ENCODE peak calls at places on chromosomes 6 and 20, in six cellular contexts. One of them, this sample, is unnamed.

GRCh38 chr20:48124181-48124782 is 339.0 kb upstream of the SULF2 start:
- DNase-seq in mucosa of descending colon: no peak
- DNase-seq in tibial artery: no peak
- DNase-seq in CD4-positive, CD25-positive, alpha-beta regulatory T cell: no peak
- DNase-seq in mammary epithelial cell: no peak
- DNase-seq in lower lobe of right lung: no peak
- DNase-seq in this sample: no peak

GRCh38 chr6:30556964-30557682 is at the start of gene PRR3:
- DNase-seq in mucosa of descending colon: peak
- DNase-seq in tibial artery: peak
- DNase-seq in CD4-positive, CD25-positive, alpha-beta regulatory T cell: peak
- DNase-seq in mammary epithelial cell: peak
- DNase-seq in lower lobe of right lung: peak
- DNase-seq in this sample: peak

GRCh38 chr20:3166338-3166912 is 6.8 kb upstream of the FASTKD5 start:
- DNase-seq in mucosa of descending colon: no peak
- DNase-seq in tibial artery: no peak
- DNase-seq in CD4-positive, CD25-positive, alpha-beta regulatory T cell: no peak
- DNase-seq in mammary epithelial cell: no peak
- DNase-seq in lower lobe of right lung: no peak
- DNase-seq in this sample: no peak

GRCh38 chr20:40890635-40891034 is 138.0 kb upstream of the TOP1 start:
- DNase-seq in mucosa of descending colon: no peak
- DNase-seq in tibial artery: no peak
- DNase-seq in CD4-positive, CD25-positive, alpha-beta regulatory T cell: no peak
- DNase-seq in mammary epithelial cell: no peak
- DNase-seq in lower lobe of right lung: no peak
- DNase-seq in this sample: no peak

GRCh38 chr6:28553384-28553985 is 27.8 kb downstream of the GPX5 start:
- DNase-seq in mucosa of descending colon: no peak
- DNase-seq in tibial artery: no peak
- DNase-seq in CD4-positive, CD25-positive, alpha-beta regulatory T cell: no peak
- DNase-seq in mammary epithelial cell: no peak
- DNase-seq in lower lobe of right lung: no peak
- DNase-seq in this sample: no peak

GRCh38 chr6:14026831-14027539 is 90.6 kb upstream of the CD83 start:
- DNase-seq in mucosa of descending colon: no peak
- DNase-seq in tibial artery: no peak
- DNase-seq in CD4-positive, CD25-positive, alpha-beta regulatory T cell: no peak
- DNase-seq in mammary epithelial cell: no peak
- DNase-seq in lower lobe of right lung: no peak
- DNase-seq in this sample: no peak

GRCh38 chr20:31788578-31788977 is 30.6 kb upstream of the MYLK2 start:
- DNase-seq in mucosa of descending colon: no peak
- DNase-seq in tibial artery: no peak
- DNase-seq in CD4-positive, CD25-positive, alpha-beta regulatory T cell: no peak
- DNase-seq in mammary epithelial cell: peak
- DNase-seq in lower lobe of right lung: no peak
- DNase-seq in this sample: no peak

GRCh38 chr20:6819599-6819998 is 52.1 kb downstream of the BMP2 start:
- DNase-seq in mucosa of descending colon: peak
- DNase-seq in tibial artery: no peak
- DNase-seq in CD4-positive, CD25-positive, alpha-beta regulatory T cell: no peak
- DNase-seq in mammary epithelial cell: no peak
- DNase-seq in lower lobe of right lung: no peak
- DNase-seq in this sample: no peak

GRCh38 chr20:38275815-38276550 is 15.4 kb upstream of the KIAA1755 start:
- DNase-seq in mucosa of descending colon: no peak
- DNase-seq in tibial artery: no peak
- DNase-seq in CD4-positive, CD25-positive, alpha-beta regulatory T cell: no peak
- DNase-seq in mammary epithelial cell: peak
- DNase-seq in lower lobe of right lung: no peak
- DNase-seq in this sample: no peak

GRCh38 chr6:32665621-32666140 is 776 bp downstream of the HLA-DQB1 start:
- DNase-seq in mucosa of descending colon: no peak
- DNase-seq in tibial artery: no peak
- DNase-seq in CD4-positive, CD25-positive, alpha-beta regulatory T cell: peak
- DNase-seq in mammary epithelial cell: no peak
- DNase-seq in lower lobe of right lung: no peak
- DNase-seq in this sample: no peak

GRCh38 chr6:28212510-28213212 is 12.4 kb upstream of the ZSCAN9 start:
- DNase-seq in mucosa of descending colon: peak
- DNase-seq in tibial artery: no peak
- DNase-seq in CD4-positive, CD25-positive, alpha-beta regulatory T cell: no peak
- DNase-seq in mammary epithelial cell: peak
- DNase-seq in lower lobe of right lung: no peak
- DNase-seq in this sample: peak

GRCh38 chr6:9540534-9541126 is 874.2 kb downstream of the TFAP2A start:
- DNase-seq in mucosa of descending colon: peak
- DNase-seq in tibial artery: no peak
- DNase-seq in CD4-positive, CD25-positive, alpha-beta regulatory T cell: no peak
- DNase-seq in mammary epithelial cell: peak
- DNase-seq in lower lobe of right lung: no peak
- DNase-seq in this sample: no peak

GRCh38 chr6:20402181-20403079 is 751 bp downstream of the E2F3 start:
- DNase-seq in mucosa of descending colon: peak
- DNase-seq in tibial artery: peak
- DNase-seq in CD4-positive, CD25-positive, alpha-beta regulatory T cell: peak
- DNase-seq in mammary epithelial cell: peak
- DNase-seq in lower lobe of right lung: peak
- DNase-seq in this sample: peak

GRCh38 chr6:20404641-20405032 is 3.0 kb downstream of the E2F3 start:
- DNase-seq in mucosa of descending colon: peak
- DNase-seq in tibial artery: no peak
- DNase-seq in CD4-positive, CD25-positive, alpha-beta regulatory T cell: peak
- DNase-seq in mammary epithelial cell: peak
- DNase-seq in lower lobe of right lung: no peak
- DNase-seq in this sample: peak

GRCh38 chr6:20403766-20404640 is 2.3 kb downstream of the E2F3 start:
- DNase-seq in mucosa of descending colon: no peak
- DNase-seq in tibial artery: peak
- DNase-seq in CD4-positive, CD25-positive, alpha-beta regulatory T cell: peak
- DNase-seq in mammary epithelial cell: peak
- DNase-seq in lower lobe of right lung: no peak
- DNase-seq in this sample: no peak

GRCh38 chr6:20401403-20402180 is at the start of gene E2F3:
- DNase-seq in mucosa of descending colon: peak
- DNase-seq in tibial artery: peak
- DNase-seq in CD4-positive, CD25-positive, alpha-beta regulatory T cell: peak
- DNase-seq in mammary epithelial cell: peak
- DNase-seq in lower lobe of right lung: peak
- DNase-seq in this sample: peak

GRCh38 chr6:20403080-20403765 is 1.5 kb downstream of the E2F3 start:
- DNase-seq in mucosa of descending colon: peak
- DNase-seq in tibial artery: peak
- DNase-seq in CD4-positive, CD25-positive, alpha-beta regulatory T cell: peak
- DNase-seq in mammary epithelial cell: peak
- DNase-seq in lower lobe of right lung: peak
- DNase-seq in this sample: peak
- H3K4me3 ChIP-seq in mucosa of descending colon: peak
- H3K4me3 ChIP-seq in tibial artery: peak
- H3K4me3 ChIP-seq in CD4-positive, CD25-positive, alpha-beta regulatory T cell: no peak
- H3K4me3 ChIP-seq in mammary epithelial cell: peak
- H3K4me3 ChIP-seq in lower lobe of right lung: peak
- H3K4me3 ChIP-seq in this sample: peak

DNA sequence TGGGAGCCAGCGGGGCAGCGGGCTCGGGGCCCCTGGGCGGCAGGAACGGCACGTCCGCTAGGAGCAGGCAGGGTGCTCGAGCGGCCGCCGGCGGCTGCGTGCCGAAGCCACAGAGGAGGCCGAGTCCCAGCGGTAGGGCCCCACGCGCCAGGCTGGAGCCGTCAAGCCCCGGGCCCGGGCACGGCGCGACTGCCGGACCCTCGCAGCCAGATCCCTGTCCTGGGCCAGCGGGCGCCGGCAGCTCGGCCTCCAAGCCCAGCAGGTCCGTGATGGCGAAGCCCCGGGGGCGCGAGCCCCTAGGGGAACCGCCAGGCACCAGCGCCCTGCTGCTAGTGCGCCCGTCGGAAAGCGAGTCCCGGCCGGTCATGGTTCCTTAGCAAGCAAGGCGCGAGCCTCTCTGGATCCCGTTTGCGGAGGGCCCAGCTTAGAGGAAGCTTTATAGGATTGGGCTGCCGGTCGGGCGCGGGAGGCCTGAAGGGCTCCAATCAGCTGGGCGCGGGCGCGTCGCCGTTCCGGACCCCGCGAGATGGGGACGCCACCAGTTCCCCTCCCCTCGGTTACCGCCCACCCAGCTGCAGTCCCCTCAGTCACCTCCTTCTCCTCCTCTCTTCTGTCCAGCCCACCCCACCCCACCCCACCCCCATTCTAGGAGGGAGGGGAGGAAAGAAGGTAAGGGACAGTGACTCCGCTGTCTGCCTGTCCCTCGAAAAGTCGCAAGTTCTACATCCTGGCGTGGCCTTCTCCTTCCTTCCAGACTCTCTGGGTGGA is at the start of gene VSX1:
- DNase-seq in mucosa of descending colon: no peak
- DNase-seq in tibial artery: no peak
- DNase-seq in CD4-positive, CD25-positive, alpha-beta regulatory T cell: no peak
- DNase-seq in mammary epithelial cell: no peak
- DNase-seq in lower lobe of right lung: no peak
- DNase-seq in this sample: no peak
- H3K4me3 ChIP-seq in mucosa of descending colon: no peak
- H3K4me3 ChIP-seq in tibial artery: no peak
- H3K4me3 ChIP-seq in CD4-positive, CD25-positive, alpha-beta regulatory T cell: no peak
- H3K4me3 ChIP-seq in mammary epithelial cell: no peak
- H3K4me3 ChIP-seq in lower lobe of right lung: no peak
- H3K4me3 ChIP-seq in this sample: no peak

DNA sequence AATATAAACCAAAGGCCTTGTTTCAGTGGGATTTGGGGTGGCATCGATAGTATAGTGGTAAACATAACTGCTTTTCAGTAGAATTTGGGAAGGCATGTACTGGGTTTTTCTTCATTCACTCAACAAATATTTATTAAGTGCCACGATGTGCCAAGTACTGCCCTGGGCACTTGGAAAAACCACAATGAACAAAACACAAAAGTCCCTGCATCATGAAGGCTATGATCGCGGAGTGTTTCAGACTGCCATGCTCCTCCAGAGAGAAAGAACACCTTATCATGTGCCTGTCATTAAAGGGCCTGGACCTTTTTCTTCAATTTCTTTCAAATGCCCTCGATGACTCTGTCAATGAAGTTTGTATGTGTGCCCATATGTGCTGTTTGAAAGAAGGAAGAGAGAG is 59.2 kb upstream of the CEP85L start:
- DNase-seq in mucosa of descending colon: no peak
- DNase-seq in tibial artery: no peak
- DNase-seq in CD4-positive, CD25-positive, alpha-beta regulatory T cell: no peak
- DNase-seq in mammary epithelial cell: peak
- DNase-seq in lower lobe of right lung: no peak
- DNase-seq in this sample: no peak
- H3K4me3 ChIP-seq in mucosa of descending colon: no peak
- H3K4me3 ChIP-seq in tibial artery: no peak
- H3K4me3 ChIP-seq in CD4-positive, CD25-positive, alpha-beta regulatory T cell: peak
- H3K4me3 ChIP-seq in mammary epithelial cell: no peak
- H3K4me3 ChIP-seq in lower lobe of right lung: no peak
- H3K4me3 ChIP-seq in this sample: no peak

DNA sequence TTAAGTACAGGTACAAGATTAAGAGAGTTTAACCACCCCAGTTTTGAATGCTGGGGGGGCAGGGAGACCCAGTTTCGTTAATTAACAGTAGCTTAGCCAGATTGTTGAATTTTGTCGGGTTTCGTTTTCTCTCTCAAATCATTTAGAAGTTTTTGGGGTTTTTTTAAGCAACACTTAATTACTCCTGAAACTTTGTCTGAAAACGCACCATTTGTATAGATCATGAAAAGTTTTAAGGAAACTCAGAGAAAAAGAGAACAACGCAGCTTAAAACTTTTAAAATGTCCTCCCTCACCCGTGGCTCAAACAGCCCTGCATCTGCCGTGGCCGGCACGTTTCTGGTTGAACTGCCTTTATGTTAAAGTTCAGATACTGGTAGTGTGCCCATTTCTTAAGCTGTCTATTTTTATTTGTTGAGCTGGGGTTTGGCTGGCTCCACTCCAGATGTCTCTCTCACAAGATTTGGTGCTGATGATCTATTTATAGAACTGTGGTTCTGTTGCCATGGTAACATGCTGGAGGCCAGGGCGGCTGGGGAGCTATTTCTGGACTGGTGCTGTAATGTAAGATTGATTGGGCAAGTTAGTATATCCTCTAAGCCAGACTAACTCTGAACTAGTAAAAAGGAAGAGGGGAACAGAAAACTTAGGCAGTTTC is 55.1 kb downstream of the GNAS start:
- DNase-seq in mucosa of descending colon: peak
- DNase-seq in tibial artery: peak
- DNase-seq in CD4-positive, CD25-positive, alpha-beta regulatory T cell: peak
- DNase-seq in mammary epithelial cell: peak
- DNase-seq in lower lobe of right lung: peak
- DNase-seq in this sample: peak
- H3K4me3 ChIP-seq in mucosa of descending colon: no peak
- H3K4me3 ChIP-seq in tibial artery: peak
- H3K4me3 ChIP-seq in CD4-positive, CD25-positive, alpha-beta regulatory T cell: peak
- H3K4me3 ChIP-seq in mammary epithelial cell: no peak
- H3K4me3 ChIP-seq in lower lobe of right lung: peak
- H3K4me3 ChIP-seq in this sample: peak

This sample was measured in right cardiac atrium.